ENCODE peak calls at places on chromosome X, in five cellular contexts. One of them, this sample, is unnamed.

GRCh38 chrX:154735695-154736393 is 15.0 kb downstream of the GAB3 start:
- DNase-seq in ascending aorta: no peak
- DNase-seq in body of pancreas: peak
- DNase-seq in upper lobe of left lung: no peak
- DNase-seq in esophagus muscularis mucosa: no peak
- DNase-seq in this sample: no peak

GRCh38 chrX:19875051-19875432 is 12.4 kb downstream of the SH3KBP1 start:
- DNase-seq in ascending aorta: no peak
- DNase-seq in body of pancreas: no peak
- DNase-seq in upper lobe of left lung: no peak
- DNase-seq in esophagus muscularis mucosa: no peak
- DNase-seq in this sample: no peak

GRCh38 chrX:71301195-71301924 is at the start of gene ITGB1BP2:
- DNase-seq in ascending aorta: no peak
- DNase-seq in body of pancreas: no peak
- DNase-seq in upper lobe of left lung: no peak
- DNase-seq in esophagus muscularis mucosa: no peak
- DNase-seq in this sample: no peak

GRCh38 chrX:20028588-20028987 is 37.7 kb upstream of the BCLAF3 start:
- DNase-seq in ascending aorta: no peak
- DNase-seq in body of pancreas: no peak
- DNase-seq in upper lobe of left lung: no peak
- DNase-seq in esophagus muscularis mucosa: no peak
- DNase-seq in this sample: no peak

GRCh38 chrX:40098264-40099045 is 697 bp upstream of the BCOR start:
- DNase-seq in ascending aorta: no peak
- DNase-seq in body of pancreas: peak
- DNase-seq in upper lobe of left lung: peak
- DNase-seq in esophagus muscularis mucosa: no peak
- DNase-seq in this sample: no peak

GRCh38 chrX:79161655-79162054 is 17.2 kb downstream of the GPR174 start:
- DNase-seq in ascending aorta: no peak
- DNase-seq in body of pancreas: no peak
- DNase-seq in upper lobe of left lung: no peak
- DNase-seq in esophagus muscularis mucosa: no peak
- DNase-seq in this sample: no peak

GRCh38 chrX:123731987-123732678 is 719 bp downstream of the THOC2 start:
- DNase-seq in ascending aorta: no peak
- DNase-seq in body of pancreas: no peak
- DNase-seq in upper lobe of left lung: peak
- DNase-seq in esophagus muscularis mucosa: no peak
- DNase-seq in this sample: no peak

GRCh38 chrX:11341274-11342256 is 48.4 kb downstream of the AMELX start:
- DNase-seq in ascending aorta: peak
- DNase-seq in body of pancreas: peak
- DNase-seq in upper lobe of left lung: no peak
- DNase-seq in esophagus muscularis mucosa: peak
- DNase-seq in this sample: no peak

GRCh38 chrX:18291006-18291545 is 63.4 kb downstream of the SCML2 start:
- DNase-seq in ascending aorta: no peak
- DNase-seq in body of pancreas: no peak
- DNase-seq in upper lobe of left lung: no peak
- DNase-seq in esophagus muscularis mucosa: no peak
- DNase-seq in this sample: no peak

GRCh38 chrX:44314259-44314734 is 29.2 kb downstream of the EFHC2 start:
- DNase-seq in ascending aorta: no peak
- DNase-seq in body of pancreas: no peak
- DNase-seq in upper lobe of left lung: no peak
- DNase-seq in esophagus muscularis mucosa: no peak
- DNase-seq in this sample: no peak

GRCh38 chrX:109274806-109275205 is 207.1 kb downstream of the GUCY2F start:
- DNase-seq in ascending aorta: no peak
- DNase-seq in body of pancreas: no peak
- DNase-seq in upper lobe of left lung: no peak
- DNase-seq in esophagus muscularis mucosa: no peak
- DNase-seq in this sample: no peak

GRCh38 chrX:132774312-132774711 is 184.1 kb downstream of the HS6ST2 start:
- DNase-seq in ascending aorta: no peak
- DNase-seq in body of pancreas: no peak
- DNase-seq in upper lobe of left lung: no peak
- DNase-seq in esophagus muscularis mucosa: no peak
- DNase-seq in this sample: no peak

GRCh38 chrX:152817082-152817744 is 13.3 kb downstream of the CETN2 start:
- DNase-seq in ascending aorta: no peak
- DNase-seq in body of pancreas: peak
- DNase-seq in upper lobe of left lung: no peak
- DNase-seq in esophagus muscularis mucosa: no peak
- DNase-seq in this sample: no peak

GRCh38 chrX:4110964-4111363 is 397.5 kb upstream of the PRKX start:
- DNase-seq in ascending aorta: no peak
- DNase-seq in body of pancreas: no peak
- DNase-seq in upper lobe of left lung: no peak
- DNase-seq in esophagus muscularis mucosa: no peak
- DNase-seq in this sample: no peak

GRCh38 chrX:39320165-39320564 is 518.9 kb downstream of the MID1IP1 start:
- DNase-seq in ascending aorta: no peak
- DNase-seq in body of pancreas: no peak
- DNase-seq in upper lobe of left lung: no peak
- DNase-seq in esophagus muscularis mucosa: no peak
- DNase-seq in this sample: no peak

GRCh38 chrX:109393859-109394258 is 88.0 kb downstream of the GUCY2F start:
- DNase-seq in ascending aorta: no peak
- DNase-seq in body of pancreas: no peak
- DNase-seq in upper lobe of left lung: no peak
- DNase-seq in esophagus muscularis mucosa: no peak
- DNase-seq in this sample: no peak

GRCh38 chrX:69493193-69493592 is 10.9 kb upstream of the NALF2 start:
- DNase-seq in ascending aorta: no peak
- DNase-seq in body of pancreas: peak
- DNase-seq in upper lobe of left lung: no peak
- DNase-seq in esophagus muscularis mucosa: no peak
- DNase-seq in this sample: no peak

GRCh38 chrX:19245711-19246269 is 97.9 kb upstream of the PDHA1 start:
- DNase-seq in ascending aorta: no peak
- DNase-seq in body of pancreas: no peak
- DNase-seq in upper lobe of left lung: no peak
- DNase-seq in esophagus muscularis mucosa: no peak
- DNase-seq in this sample: no peak

GRCh38 chrX:52574416-52575275 is 57.8 kb upstream of the XAGE1B start:
- DNase-seq in ascending aorta: no peak
- DNase-seq in body of pancreas: peak
- DNase-seq in upper lobe of left lung: no peak
- DNase-seq in esophagus muscularis mucosa: peak
- DNase-seq in this sample: no peak

GRCh38 chrX:136497556-136498048 is at the start of gene HTATSF1:
- DNase-seq in ascending aorta: no peak
- DNase-seq in body of pancreas: no peak
- DNase-seq in upper lobe of left lung: peak
- DNase-seq in esophagus muscularis mucosa: no peak
- DNase-seq in this sample: no peak

GRCh38 chrX:139738581-139738980 is 30.6 kb upstream of the MCF2 start:
- DNase-seq in ascending aorta: no peak
- DNase-seq in body of pancreas: no peak
- DNase-seq in upper lobe of left lung: no peak
- DNase-seq in esophagus muscularis mucosa: no peak
- DNase-seq in this sample: no peak

GRCh38 chrX:150254909-150255308 is 108.2 kb upstream of the MAMLD1 start:
- DNase-seq in ascending aorta: no peak
- DNase-seq in body of pancreas: no peak
- DNase-seq in upper lobe of left lung: no peak
- DNase-seq in esophagus muscularis mucosa: peak
- DNase-seq in this sample: no peak

GRCh38 chrX:150257348-150258175 is 105.6 kb upstream of the MAMLD1 start:
- DNase-seq in ascending aorta: no peak
- DNase-seq in body of pancreas: no peak
- DNase-seq in upper lobe of left lung: no peak
- DNase-seq in esophagus muscularis mucosa: peak
- DNase-seq in this sample: no peak

GRCh38 chrX:150256297-150256650 is 106.8 kb upstream of the MAMLD1 start:
- DNase-seq in ascending aorta: no peak
- DNase-seq in body of pancreas: no peak
- DNase-seq in upper lobe of left lung: no peak
- DNase-seq in esophagus muscularis mucosa: peak
- DNase-seq in this sample: no peak

GRCh38 chrX:150255441-150256296 is 107.4 kb upstream of the MAMLD1 start:
- DNase-seq in ascending aorta: no peak
- DNase-seq in body of pancreas: no peak
- DNase-seq in upper lobe of left lung: no peak
- DNase-seq in esophagus muscularis mucosa: peak
- DNase-seq in this sample: no peak

DNA sequence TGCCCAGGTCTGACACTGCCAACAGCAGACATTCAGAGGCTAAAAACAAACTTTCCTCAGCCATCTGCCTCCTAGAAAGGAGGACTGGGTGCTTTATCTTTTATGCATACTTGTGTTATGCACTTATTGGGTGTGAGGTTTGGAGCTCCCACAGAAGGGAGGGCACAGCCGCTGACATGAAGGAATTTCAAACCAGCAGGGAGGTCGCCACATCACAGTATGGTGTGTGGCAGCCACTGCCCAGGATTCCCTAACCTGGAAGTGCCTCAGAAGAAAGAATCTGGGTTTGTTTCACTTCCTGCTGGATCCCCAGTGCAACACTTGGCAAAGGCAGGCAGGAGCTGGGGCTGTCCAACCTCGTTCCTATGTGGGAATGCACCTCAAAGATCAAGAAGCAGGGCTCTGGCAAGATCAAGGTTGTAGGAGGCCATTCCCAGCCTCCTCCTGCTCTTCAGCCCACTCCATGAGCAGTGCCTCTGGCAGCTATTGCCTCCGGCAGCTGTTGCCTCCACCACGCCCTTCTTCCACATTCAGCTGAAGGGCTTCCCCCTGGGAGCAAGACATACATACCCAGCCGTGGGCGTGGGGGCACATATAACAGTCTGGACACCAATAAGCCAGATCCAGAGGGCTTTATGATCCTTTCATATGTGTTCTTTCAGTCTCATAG is 109.0 kb upstream of the MAMLD1 start:
- DNase-seq in ascending aorta: no peak
- DNase-seq in body of pancreas: no peak
- DNase-seq in upper lobe of left lung: no peak
- DNase-seq in esophagus muscularis mucosa: peak
- DNase-seq in this sample: no peak
- TF ChIP-seq CTCF in ascending aorta: no peak
- TF ChIP-seq CTCF in body of pancreas: no peak
- TF ChIP-seq CTCF in upper lobe of left lung: no peak
- TF ChIP-seq CTCF in esophagus muscularis mucosa: no peak
- TF ChIP-seq CTCF in this sample: no peak

GRCh38 chrX:23901805-23902204 is 5.9 kb downstream of the APOO start:
- DNase-seq in ascending aorta: no peak
- DNase-seq in body of pancreas: peak
- DNase-seq in upper lobe of left lung: no peak
- DNase-seq in esophagus muscularis mucosa: no peak
- DNase-seq in this sample: no peak
- TF ChIP-seq CTCF in ascending aorta: peak
- TF ChIP-seq CTCF in body of pancreas: peak
- TF ChIP-seq CTCF in upper lobe of left lung: peak
- TF ChIP-seq CTCF in esophagus muscularis mucosa: peak
- TF ChIP-seq CTCF in this sample: peak

GRCh38 chrX:83934220-83934619 is 73.3 kb downstream of the CYLC1 start:
- DNase-seq in ascending aorta: no peak
- DNase-seq in body of pancreas: no peak
- DNase-seq in upper lobe of left lung: no peak
- DNase-seq in esophagus muscularis mucosa: no peak
- DNase-seq in this sample: no peak
- TF ChIP-seq CTCF in ascending aorta: no peak
- TF ChIP-seq CTCF in body of pancreas: no peak
- TF ChIP-seq CTCF in upper lobe of left lung: no peak
- TF ChIP-seq CTCF in esophagus muscularis mucosa: no peak
- TF ChIP-seq CTCF in this sample: no peak

DNA sequence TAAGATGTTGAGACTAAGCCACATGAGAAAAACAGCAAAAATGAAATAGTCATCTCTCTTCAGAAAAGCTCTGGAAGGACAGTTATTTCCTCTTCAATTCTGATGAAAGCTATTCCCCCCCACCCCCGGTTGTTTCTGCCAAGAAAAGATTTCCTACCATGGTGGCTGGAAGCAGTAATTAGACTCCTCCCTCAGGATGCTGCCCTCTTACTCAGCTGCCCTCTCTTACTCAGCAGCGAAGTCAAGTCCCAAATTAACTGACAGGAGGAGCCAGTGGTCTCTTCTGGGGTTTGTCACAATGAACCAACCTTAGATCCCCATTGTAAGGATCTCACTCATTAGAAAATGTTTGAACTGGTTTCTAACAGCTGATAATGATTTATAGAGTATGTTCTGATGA is 38.0 kb downstream of the GPM6B start:
- DNase-seq in ascending aorta: no peak
- DNase-seq in body of pancreas: no peak
- DNase-seq in upper lobe of left lung: no peak
- DNase-seq in esophagus muscularis mucosa: no peak
- DNase-seq in this sample: no peak
- TF ChIP-seq CTCF in ascending aorta: no peak
- TF ChIP-seq CTCF in body of pancreas: no peak
- TF ChIP-seq CTCF in upper lobe of left lung: no peak
- TF ChIP-seq CTCF in esophagus muscularis mucosa: no peak
- TF ChIP-seq CTCF in this sample: no peak

GRCh38 chrX:84186603-84187358 is 1.2 kb downstream of the RPS6KA6 start:
- DNase-seq in ascending aorta: no peak
- DNase-seq in body of pancreas: no peak
- DNase-seq in upper lobe of left lung: no peak
- DNase-seq in esophagus muscularis mucosa: no peak
- DNase-seq in this sample: no peak
- TF ChIP-seq CTCF in ascending aorta: no peak
- TF ChIP-seq CTCF in body of pancreas: no peak
- TF ChIP-seq CTCF in upper lobe of left lung: no peak
- TF ChIP-seq CTCF in esophagus muscularis mucosa: no peak
- TF ChIP-seq CTCF in this sample: no peak

GRCh38 chrX:74458738-74459137 is 37.4 kb downstream of the SLC16A2 start:
- DNase-seq in ascending aorta: no peak
- DNase-seq in body of pancreas: no peak
- DNase-seq in upper lobe of left lung: no peak
- DNase-seq in esophagus muscularis mucosa: no peak
- DNase-seq in this sample: no peak
- TF ChIP-seq CTCF in ascending aorta: no peak
- TF ChIP-seq CTCF in body of pancreas: peak
- TF ChIP-seq CTCF in upper lobe of left lung: no peak
- TF ChIP-seq CTCF in esophagus muscularis mucosa: no peak
- TF ChIP-seq CTCF in this sample: peak

GRCh38 chrX:30741545-30741944 is 88.3 kb downstream of the GK start:
- DNase-seq in ascending aorta: no peak
- DNase-seq in body of pancreas: no peak
- DNase-seq in upper lobe of left lung: no peak
- DNase-seq in esophagus muscularis mucosa: no peak
- DNase-seq in this sample: no peak
- TF ChIP-seq CTCF in ascending aorta: no peak
- TF ChIP-seq CTCF in body of pancreas: no peak
- TF ChIP-seq CTCF in upper lobe of left lung: no peak
- TF ChIP-seq CTCF in esophagus muscularis mucosa: no peak
- TF ChIP-seq CTCF in this sample: no peak

GRCh38 chrX:13688384-13688771 is 550 bp upstream of the RAB9A start:
- DNase-seq in ascending aorta: no peak
- DNase-seq in body of pancreas: no peak
- DNase-seq in upper lobe of left lung: no peak
- DNase-seq in esophagus muscularis mucosa: no peak
- DNase-seq in this sample: no peak
- TF ChIP-seq CTCF in ascending aorta: no peak
- TF ChIP-seq CTCF in body of pancreas: no peak
- TF ChIP-seq CTCF in upper lobe of left lung: no peak
- TF ChIP-seq CTCF in esophagus muscularis mucosa: no peak
- TF ChIP-seq CTCF in this sample: no peak

GRCh38 chrX:103063918-103064434 is at the start of gene BEX1:
- DNase-seq in ascending aorta: no peak
- DNase-seq in body of pancreas: peak
- DNase-seq in upper lobe of left lung: peak
- DNase-seq in esophagus muscularis mucosa: no peak
- DNase-seq in this sample: peak
- TF ChIP-seq CTCF in ascending aorta: no peak
- TF ChIP-seq CTCF in body of pancreas: peak
- TF ChIP-seq CTCF in upper lobe of left lung: no peak
- TF ChIP-seq CTCF in esophagus muscularis mucosa: no peak
- TF ChIP-seq CTCF in this sample: no peak